ENCODE peak calls at places on chromosomes 3 and 15, in seven cellular contexts. U is GM12891; W is left colon; Y is activated CD4-positive, alpha-beta T cell treated with anti-CD3 and anti-CD28 coated beads, Interleukin-2, amount 10 ng/mL, durations not matched to agents 7 days and 5 days; D is stimulated activated CD8-positive, alpha-beta memory T cell treated with anti-CD3 and anti-CD28 coated beads, Interleukin-15, amount 100 ng/mL, for 4 hours; K is GM04503; F is RWPE1. G is an unnamed sample.

GRCh38 chr15:66251790-66252355 is 1.7 kb downstream of the MEGF11 start:
- DNase-seq in U (no peak), W (no peak), Y (no peak), D (no peak), K (no peak), F (no peak), G (no peak)

GRCh38 chr3:112781611-112782010 is 65.1 kb downstream of the CD200R1L start:
- DNase-seq in U (no peak), W (no peak), Y (no peak), D (no peak), K (no peak), F (no peak), G (no peak)

GRCh38 chr15:77094397-77095030 is 23.6 kb upstream of the TSPAN3 start:
- DNase-seq in U (no peak), W (no peak), Y (no peak), D (no peak), K (no peak), F (no peak), G (no peak)

GRCh38 chr3:153495422-153495821 is 333.4 kb downstream of the RAP2B start:
- DNase-seq in U (no peak), W (no peak), Y (no peak), D (no peak), K (no peak), F (no peak), G (no peak)

GRCh38 chr3:169886671-169887070 is 16.9 kb upstream of the LRRC31 start:
- DNase-seq in U (no peak), W (no peak), Y (no peak), D (no peak), K (peak), F (no peak), G (no peak)

GRCh38 chr3:131174752-131175151 is 148.1 kb downstream of the NEK11 start:
- DNase-seq in U (peak), W (no peak), Y (peak), D (no peak), K (no peak), F (no peak), G (no peak)

GRCh38 chr15:40702077-40702476 is 7.1 kb downstream of the RAD51 start:
- DNase-seq in U (no peak), W (no peak), Y (no peak), D (no peak), K (no peak), F (no peak), G (no peak)

GRCh38 chr3:15634671-15635661 is 33.4 kb downstream of the BTD start:
- DNase-seq in U (no peak), W (no peak), Y (no peak), D (no peak), K (peak), F (no peak), G (no peak)

GRCh38 chr15:94154255-94154654 is 77.1 kb upstream of the MCTP2 start:
- DNase-seq in U (no peak), W (no peak), Y (no peak), D (no peak), K (no peak), F (no peak), G (no peak)

GRCh38 chr3:65596511-65597224 is 442.1 kb downstream of the MAGI1 start:
- DNase-seq in U (no peak), W (no peak), Y (no peak), D (no peak), K (no peak), F (no peak), G (no peak)

GRCh38 chr3:96813134-96813819 is 1.1 kb upstream of the EPHA6 start:
- DNase-seq in U (peak), W (peak), Y (peak), D (no peak), K (peak), F (peak), G (no peak)

GRCh38 chr3:33636125-33636855 is 81.8 kb downstream of the CLASP2 start:
- DNase-seq in U (no peak), W (no peak), Y (peak), D (no peak), K (no peak), F (peak), G (no peak)

GRCh38 chr15:94412979-94413741 is 181.8 kb downstream of the MCTP2 start:
- DNase-seq in U (no peak), W (peak), Y (no peak), D (no peak), K (no peak), F (peak), G (no peak)

GRCh38 chr3:55564709-55565108 is 77.6 kb upstream of the WNT5A start:
- DNase-seq in U (no peak), W (no peak), Y (no peak), D (no peak), K (no peak), F (no peak), G (no peak)

GRCh38 chr15:37058316-37058985 is 41.9 kb downstream of the MEIS2 start:
- DNase-seq in U (no peak), W (no peak), Y (no peak), D (no peak), K (no peak), F (no peak), G (no peak)

G was measured in SIG-M5.